ENCODE peak calls at places on chromosomes 1 and 21, in seven cellular contexts. G, U, K, O, B, A and H are unnamed samples.

GRCh38 chr1:203673550-203674411 is 47.1 kb downstream of the ATP2B4 start:
- DNase-seq in G (no peak), U (peak), K (peak), O (peak), B (peak), A (peak), H (peak)

GRCh38 chr1:202579806-202580205 is 130.4 kb downstream of the SYT2 start:
- DNase-seq in G (no peak), U (no peak), K (no peak), O (no peak), B (no peak), A (no peak), H (no peak)

GRCh38 chr1:107863342-107863741 is 101.6 kb downstream of the VAV3 start:
- DNase-seq in G (no peak), U (no peak), K (no peak), O (no peak), B (no peak), A (no peak), H (no peak)

GRCh38 chr1:41823453-41823852 is 95.3 kb downstream of the HIVEP3 start:
- DNase-seq in G (no peak), U (no peak), K (no peak), O (peak), B (no peak), A (peak), H (no peak)

GRCh38 chr1:45216200-45216541 is 9.8 kb upstream of the ZSWIM5 start:
- DNase-seq in G (no peak), U (no peak), K (no peak), O (no peak), B (no peak), A (no peak), H (no peak)

GRCh38 chr1:246448373-246448772 is 58.7 kb downstream of the SMYD3 start:
- DNase-seq in G (no peak), U (no peak), K (no peak), O (no peak), B (no peak), A (no peak), H (no peak)

GRCh38 chr1:38872401-38873026 is 634 bp downstream of the MYCBP start:
- DNase-seq in G (no peak), U (no peak), K (peak), O (no peak), B (peak), A (peak), H (peak)

GRCh38 chr1:110210604-110211502 is 739 bp downstream of the KCNC4 start:
- DNase-seq in G (peak), U (peak), K (peak), O (peak), B (peak), A (peak), H (peak)

GRCh38 chr1:161069201-161069685 is 448 bp downstream of the ARHGAP30 start:
- DNase-seq in G (no peak), U (no peak), K (no peak), O (no peak), B (no peak), A (no peak), H (peak)

GRCh38 chr21:20999567-21000169 is 1.5 kb downstream of the NCAM2 start:
- DNase-seq in G (peak), U (no peak), K (peak), O (no peak), B (peak), A (peak), H (peak)

GRCh38 chr1:20896824-20897223 is 109.7 kb upstream of the HP1BP3 start:
- DNase-seq in G (no peak), U (no peak), K (no peak), O (no peak), B (no peak), A (no peak), H (no peak)

GRCh38 chr21:38120984-38121855 is 135.6 kb upstream of the KCNJ15 start:
- DNase-seq in G (no peak), U (no peak), K (no peak), O (no peak), B (no peak), A (no peak), H (no peak)

GRCh38 chr1:213994888-213995287 is 7.1 kb downstream of the PROX1 start:
- DNase-seq in G (no peak), U (no peak), K (no peak), O (no peak), B (no peak), A (no peak), H (no peak)

GRCh38 chr1:27428316-27429028 is 36.0 kb downstream of the GPR3 start:
- DNase-seq in G (no peak), U (peak), K (no peak), O (no peak), B (peak), A (peak), H (no peak)

GRCh38 chr1:13642306-13643004 is 57.5 kb upstream of the PRDM2 start:
- DNase-seq in G (no peak), U (no peak), K (no peak), O (no peak), B (no peak), A (no peak), H (peak)

GRCh38 chr1:248739580-248740205 is 15.9 kb downstream of the LYPD8 start:
- DNase-seq in G (no peak), U (no peak), K (no peak), O (no peak), B (no peak), A (no peak), H (peak)

GRCh38 chr1:151251656-151252470 is 2.7 kb upstream of the PSMD4 start:
- DNase-seq in G (peak), U (no peak), K (peak), O (peak), B (peak), A (peak), H (peak)

GRCh38 chr1:43664369-43664768 is 14.4 kb downstream of the KDM4A start:
- DNase-seq in G (no peak), U (no peak), K (peak), O (no peak), B (no peak), A (no peak), H (peak)

GRCh38 chr1:180898441-180899219 is 14.1 kb upstream of the KIAA1614 start:
- DNase-seq in G (no peak), U (no peak), K (no peak), O (no peak), B (no peak), A (peak), H (no peak)

GRCh38 chr21:43204638-43205037 is 35.8 kb downstream of the CRYAA start:
- DNase-seq in G (no peak), U (no peak), K (no peak), O (no peak), B (no peak), A (no peak), H (no peak)

GRCh38 chr1:201544710-201545109 is 5.8 kb downstream of the NAV1 start:
- DNase-seq in G (no peak), U (no peak), K (no peak), O (no peak), B (no peak), A (no peak), H (no peak)

GRCh38 chr21:33206771-33207290 is 22.9 kb upstream of the IFNAR2 start:
- DNase-seq in G (no peak), U (no peak), K (no peak), O (no peak), B (no peak), A (no peak), H (no peak)

GRCh38 chr1:37143818-37144217 is 109.5 kb upstream of the GRIK3 start:
- DNase-seq in G (no peak), U (no peak), K (no peak), O (no peak), B (no peak), A (peak), H (no peak)

GRCh38 chr1:230868736-230869385 is 540 bp upstream of the C1orf198 start:
- DNase-seq in G (peak), U (peak), K (no peak), O (peak), B (no peak), A (peak), H (peak)

GRCh38 chr1:172018727-172019311 is 177.5 kb downstream of the DNM3 start:
- DNase-seq in G (no peak), U (no peak), K (no peak), O (no peak), B (no peak), A (no peak), H (no peak)

GRCh38 chr1:200342511-200343400 is 67.1 kb downstream of the ZNF281 start:
- DNase-seq in G (no peak), U (no peak), K (no peak), O (peak), B (no peak), A (no peak), H (no peak)

GRCh38 chr1:207959141-207959825 is 48.4 kb upstream of the CD34 start:
- DNase-seq in G (peak), U (peak), K (peak), O (no peak), B (peak), A (peak), H (no peak)

GRCh38 chr1:39568208-39568607 is 8.4 kb downstream of the PABPC4 start:
- DNase-seq in G (no peak), U (no peak), K (no peak), O (no peak), B (no peak), A (no peak), H (no peak)

GRCh38 chr1:29043270-29043971 is 80.3 kb downstream of the TMEM200B start:
- DNase-seq in G (no peak), U (no peak), K (no peak), O (no peak), B (no peak), A (no peak), H (no peak)

GRCh38 chr1:212447478-212447877 is 14.8 kb downstream of the NENF start:
- DNase-seq in G (no peak), U (no peak), K (no peak), O (no peak), B (no peak), A (no peak), H (no peak)

GRCh38 chr1:89363196-89363595 is 663 bp upstream of the GBP6 start:
- DNase-seq in G (no peak), U (no peak), K (peak), O (no peak), B (peak), A (no peak), H (peak)

GRCh38 chr1:244435562-244436205 is 16.0 kb downstream of the ADSS2 start:
- DNase-seq in G (no peak), U (no peak), K (no peak), O (no peak), B (peak), A (no peak), H (no peak)

GRCh38 chr21:44366586-44367211 is 13.3 kb downstream of the TRPM2 start:
- DNase-seq in G (no peak), U (no peak), K (no peak), O (no peak), B (no peak), A (no peak), H (no peak)

GRCh38 chr1:26306290-26307221 is at the start of gene UBXN11:
- DNase-seq in G (peak), U (peak), K (peak), O (peak), B (peak), A (peak), H (peak)

GRCh38 chr1:199129247-199129646 is 490.4 kb downstream of the PTPRC start:
- DNase-seq in G (no peak), U (no peak), K (no peak), O (no peak), B (no peak), A (no peak), H (no peak)